ENCODE peak calls at places on chromosomes 13 and 19, in four cellular contexts. One of them, this sample, is unnamed.

GRCh38 chr19:32676186-32676894 is 692 bp downstream of the RGS9BP start:
- DNase-seq in AG04450: no peak
- DNase-seq in Panc1: no peak
- DNase-seq in fibroblast of mammary gland: no peak
- DNase-seq in this sample: no peak

GRCh38 chr13:67619346-67619745 is 389.2 kb upstream of the PCDH9 start:
- DNase-seq in AG04450: peak
- DNase-seq in Panc1: no peak
- DNase-seq in fibroblast of mammary gland: peak
- DNase-seq in this sample: no peak

GRCh38 chr13:103557878-103558277 is 491.7 kb upstream of the SLC10A2 start:
- DNase-seq in AG04450: no peak
- DNase-seq in Panc1: no peak
- DNase-seq in fibroblast of mammary gland: no peak
- DNase-seq in this sample: no peak

GRCh38 chr19:6693681-6694080 is 23.7 kb upstream of the TNFSF14 start:
- DNase-seq in AG04450: no peak
- DNase-seq in Panc1: no peak
- DNase-seq in fibroblast of mammary gland: no peak
- DNase-seq in this sample: no peak

GRCh38 chr13:93270769-93271753 is 44.5 kb downstream of the GPC6 start:
- DNase-seq in AG04450: no peak
- DNase-seq in Panc1: no peak
- DNase-seq in fibroblast of mammary gland: no peak
- DNase-seq in this sample: no peak

GRCh38 chr13:43830481-43830873 is 43.7 kb upstream of the ENOX1 start:
- DNase-seq in AG04450: peak
- DNase-seq in Panc1: no peak
- DNase-seq in fibroblast of mammary gland: peak
- DNase-seq in this sample: no peak

GRCh38 chr19:32691952-32692726 is 518 bp downstream of the NUDT19 start:
- DNase-seq in AG04450: no peak
- DNase-seq in Panc1: no peak
- DNase-seq in fibroblast of mammary gland: peak
- DNase-seq in this sample: no peak

GRCh38 chr19:3321696-3322095 is 44.7 kb upstream of the NFIC start:
- DNase-seq in AG04450: no peak
- DNase-seq in Panc1: no peak
- DNase-seq in fibroblast of mammary gland: no peak
- DNase-seq in this sample: no peak

GRCh38 chr19:50190439-50190891 is 13.0 kb upstream of the MYH14 start:
- DNase-seq in AG04450: no peak
- DNase-seq in Panc1: no peak
- DNase-seq in fibroblast of mammary gland: no peak
- DNase-seq in this sample: no peak

GRCh38 chr13:113777311-113778260 is 18.6 kb downstream of the TMEM255B start:
- DNase-seq in AG04450: no peak
- DNase-seq in Panc1: no peak
- DNase-seq in fibroblast of mammary gland: peak
- DNase-seq in this sample: no peak

GRCh38 chr19:14378890-14379289 is 2.4 kb upstream of the ADGRE5 start:
- DNase-seq in AG04450: no peak
- DNase-seq in Panc1: no peak
- DNase-seq in fibroblast of mammary gland: no peak
- DNase-seq in this sample: no peak

GRCh38 chr19:14383898-14384669 is 2.8 kb downstream of the ADGRE5 start:
- DNase-seq in AG04450: no peak
- DNase-seq in Panc1: no peak
- DNase-seq in fibroblast of mammary gland: peak
- DNase-seq in this sample: no peak

GRCh38 chr19:14383556-14383897 is 2.3 kb downstream of the ADGRE5 start:
- DNase-seq in AG04450: no peak
- DNase-seq in Panc1: no peak
- DNase-seq in fibroblast of mammary gland: peak
- DNase-seq in this sample: no peak

GRCh38 chr19:14385492-14385891 is 4.2 kb downstream of the ADGRE5 start:
- DNase-seq in AG04450: no peak
- DNase-seq in Panc1: no peak
- DNase-seq in fibroblast of mammary gland: no peak
- DNase-seq in this sample: no peak

GRCh38 chr19:14381689-14382474 is 638 bp downstream of the ADGRE5 start:
- DNase-seq in AG04450: no peak
- DNase-seq in Panc1: no peak
- DNase-seq in fibroblast of mammary gland: peak
- DNase-seq in this sample: no peak
- H3K4me3 ChIP-seq in AG04450: peak
- H3K4me3 ChIP-seq in Panc1: peak
- H3K4me3 ChIP-seq in fibroblast of mammary gland: peak
- H3K4me3 ChIP-seq in this sample: peak

DNA sequence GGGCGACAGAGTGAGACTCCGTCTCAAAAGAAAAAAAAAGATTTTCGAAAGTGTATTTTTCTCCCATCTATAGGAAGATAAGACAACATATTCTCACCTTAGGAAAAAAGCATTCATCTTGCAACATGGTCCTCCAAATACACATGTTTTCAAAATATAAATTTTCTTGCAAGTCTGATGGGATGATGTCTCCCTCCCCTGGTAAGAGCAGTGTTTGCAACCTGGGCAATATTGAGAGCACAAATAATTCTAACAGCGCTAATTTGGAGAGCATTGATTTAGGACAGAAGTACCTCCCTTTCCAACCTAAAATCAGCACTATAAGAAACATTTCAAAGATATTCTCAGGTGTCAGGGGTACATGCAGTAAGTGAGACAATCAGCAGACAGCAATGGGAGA is 61.0 kb upstream of the SHISA2 start:
- DNase-seq in AG04450: no peak
- DNase-seq in Panc1: no peak
- DNase-seq in fibroblast of mammary gland: no peak
- DNase-seq in this sample: no peak
- TF ChIP-seq CTCF in AG04450: peak
- TF ChIP-seq CTCF in Panc1: peak
- TF ChIP-seq CTCF in fibroblast of mammary gland: peak
- TF ChIP-seq CTCF in this sample: peak

GRCh38 chr19:12867120-12868099 is 13.8 kb downstream of the DNASE2 start:
- DNase-seq in AG04450: no peak
- DNase-seq in Panc1: no peak
- DNase-seq in fibroblast of mammary gland: peak
- DNase-seq in this sample: no peak
- H3K4me3 ChIP-seq in AG04450: peak
- H3K4me3 ChIP-seq in Panc1: no peak
- H3K4me3 ChIP-seq in fibroblast of mammary gland: peak
- H3K4me3 ChIP-seq in this sample: no peak

DNA sequence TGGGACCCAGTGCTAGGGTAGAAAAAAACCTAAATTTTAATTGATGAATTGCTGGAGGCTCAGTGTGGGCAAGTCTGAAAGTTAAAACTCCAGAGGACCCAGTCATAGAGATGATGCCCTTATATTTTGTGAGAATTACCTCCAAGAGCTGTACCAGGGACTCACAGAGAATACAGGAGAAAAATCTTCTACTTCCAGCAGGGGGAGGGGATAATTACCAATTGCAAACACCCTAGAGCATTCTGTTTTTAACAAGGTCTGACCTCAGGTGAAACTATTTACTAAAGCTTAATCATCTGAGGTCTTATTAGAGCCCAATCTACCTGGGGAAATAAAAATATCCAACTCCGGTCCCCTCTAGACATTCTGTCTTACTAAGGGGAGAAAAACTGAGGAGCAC is 994.7 kb upstream of the MIR17HG start:
- DNase-seq in AG04450: no peak
- DNase-seq in Panc1: no peak
- DNase-seq in fibroblast of mammary gland: no peak
- DNase-seq in this sample: no peak
- TF ChIP-seq CTCF in AG04450: no peak
- TF ChIP-seq CTCF in Panc1: no peak
- TF ChIP-seq CTCF in fibroblast of mammary gland: no peak
- TF ChIP-seq CTCF in this sample: no peak

GRCh38 chr19:55160128-55160985 is 2.8 kb upstream of the TNNI3 start:
- DNase-seq in AG04450: no peak
- DNase-seq in Panc1: peak
- DNase-seq in fibroblast of mammary gland: peak
- DNase-seq in this sample: peak

GRCh38 chr19:55158423-55158822 is 891 bp upstream of the TNNI3 start:
- DNase-seq in AG04450: no peak
- DNase-seq in Panc1: no peak
- DNase-seq in fibroblast of mammary gland: no peak
- DNase-seq in this sample: no peak

GRCh38 chr19:55157064-55157908 is at the start of gene TNNI3:
- DNase-seq in AG04450: no peak
- DNase-seq in Panc1: no peak
- DNase-seq in fibroblast of mammary gland: no peak
- DNase-seq in this sample: no peak

GRCh38 chr19:55160986-55161365 is 3.4 kb upstream of the TNNI3 start:
- DNase-seq in AG04450: no peak
- DNase-seq in Panc1: no peak
- DNase-seq in fibroblast of mammary gland: no peak
- DNase-seq in this sample: no peak

DNA sequence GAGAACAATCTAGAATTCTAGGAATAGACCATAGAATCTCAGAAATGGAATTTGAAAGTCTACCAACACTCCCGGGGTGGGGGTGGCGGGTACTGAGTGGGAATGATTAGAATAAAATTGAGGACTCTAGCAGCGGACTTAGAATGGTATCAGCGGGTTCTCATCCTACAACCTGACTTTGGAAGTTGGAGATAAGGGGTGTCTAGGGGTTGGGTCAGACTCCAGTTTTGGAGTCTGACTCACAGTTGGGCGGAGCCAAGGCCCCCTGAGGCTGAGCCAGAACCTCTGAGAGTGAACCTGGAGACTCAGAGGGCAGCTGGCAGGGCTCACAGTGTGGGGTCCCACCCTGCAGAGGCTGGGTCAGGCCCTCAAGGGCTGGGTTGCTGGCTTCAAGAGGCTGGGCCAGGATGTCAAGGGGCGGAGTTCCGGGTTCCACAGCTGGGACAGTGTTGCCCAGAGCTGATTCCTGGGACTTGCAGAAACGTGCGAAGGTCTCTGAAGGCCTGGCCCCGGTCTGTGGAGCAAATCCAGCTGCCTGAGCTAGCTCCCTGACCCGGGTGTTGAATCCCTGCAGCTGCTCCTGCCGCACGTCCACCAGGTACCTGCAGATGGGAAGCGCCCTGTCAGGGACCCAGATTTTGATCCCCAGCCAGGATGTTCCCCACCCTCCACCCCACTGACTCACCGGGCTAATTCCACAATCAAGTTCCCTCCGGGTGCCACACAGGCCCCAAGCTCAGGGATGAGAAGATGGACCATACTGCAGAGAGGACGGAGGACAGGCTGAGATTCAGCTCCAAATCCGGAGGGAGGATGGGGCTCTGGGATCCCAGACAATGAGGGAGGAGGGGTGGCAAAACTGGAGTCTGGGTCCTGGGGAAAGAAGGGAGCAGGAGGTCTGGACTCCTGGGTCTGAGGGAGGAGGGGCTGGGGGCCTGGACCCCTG is 1.6 kb upstream of the TNNI3 start:
- DNase-seq in AG04450: no peak
- DNase-seq in Panc1: no peak
- DNase-seq in fibroblast of mammary gland: peak
- DNase-seq in this sample: no peak
- H3K4me3 ChIP-seq in AG04450: no peak
- H3K4me3 ChIP-seq in Panc1: no peak
- H3K4me3 ChIP-seq in fibroblast of mammary gland: no peak
- H3K4me3 ChIP-seq in this sample: no peak

GRCh38 chr19:34173145-34173956 is 1.0 kb downstream of the LSM14A start:
- DNase-seq in AG04450: no peak
- DNase-seq in Panc1: no peak
- DNase-seq in fibroblast of mammary gland: peak
- DNase-seq in this sample: peak
- TF ChIP-seq CTCF in AG04450: peak
- TF ChIP-seq CTCF in Panc1: no peak
- TF ChIP-seq CTCF in fibroblast of mammary gland: no peak
- TF ChIP-seq CTCF in this sample: no peak